ENCODE peak calls at places on chromosome 4, in four cellular contexts. Q is PC-3, M is tibial artery, T is AG10803. I is an unnamed sample.

GRCh38 chr4:153116101-153116680 is 88.1 kb upstream of the TRIM2 start:
- DNase-seq in T (no peak), Q (no peak), M (no peak), I (no peak)

GRCh38 chr4:32658019-32658418 is 1937.8 kb downstream of the PCDH7 start:
- DNase-seq in T (no peak), Q (no peak), M (no peak), I (no peak)

GRCh38 chr4:44157611-44158277 is 290.9 kb downstream of the KCTD8 start:
- DNase-seq in M (no peak), T (no peak), Q (peak; percentile 84), I (peak; percentile 55)

GRCh38 chr4:53908661-53909078 is 155.7 kb downstream of the CHIC2 start:
- DNase-seq in T (peak; percentile 92), Q (peak; percentile 95), M (peak; percentile 40), I (peak; percentile 97)

GRCh38 chr4:140088317-140088967 is 65.5 kb downstream of the MAML3 start:
- DNase-seq in Q (no peak), T (peak; percentile 52), M (no peak), I (peak; percentile 77)

GRCh38 chr4:828641-829271 is 2.8 kb upstream of the CPLX1 start:
- DNase-seq in Q (no peak), T (no peak), M (no peak), I (peak; percentile 14)

GRCh38 chr4:123386608-123387007 is 10.0 kb upstream of the SPRY1 start:
- DNase-seq in M (no peak), T (no peak), Q (no peak), I (peak; percentile 39)

GRCh38 chr4:23720556-23720955 is 169.3 kb downstream of the PPARGC1A start:
- DNase-seq in M (no peak), T (peak; percentile 15), Q (no peak), I (no peak)

GRCh38 chr4:169383724-169384123 is 113.0 kb upstream of the SH3RF1 start:
- DNase-seq in M (no peak), Q (peak; percentile 81), T (peak; percentile 97), I (peak; percentile 85)

GRCh38 chr4:89511776-89512175 is 204.2 kb upstream of the GPRIN3 start:
- DNase-seq in Q (no peak), T (no peak), M (no peak), I (no peak)

GRCh38 chr4:35516102-35516501 is 728.2 kb downstream of the ARAP2 start:
- DNase-seq in T (no peak), M (no peak), Q (peak; percentile 34), I (no peak)

GRCh38 chr4:123554263-123554662 is 157.7 kb downstream of the SPRY1 start:
- DNase-seq in M (no peak), T (no peak), Q (no peak), I (no peak)

GRCh38 chr4:138078751-138079150 is 163.4 kb downstream of the SLC7A11 start:
- DNase-seq in M (no peak), T (peak; percentile 29), Q (no peak), I (no peak)

GRCh38 chr4:18388029-18388428 is 366.5 kb upstream of the LCORL start:
- DNase-seq in M (no peak), T (no peak), Q (no peak), I (no peak)

GRCh38 chr4:40196724-40197281 is at the start of gene RHOH:
- DNase-seq in M (no peak), Q (no peak), T (no peak), I (no peak)

DNA sequence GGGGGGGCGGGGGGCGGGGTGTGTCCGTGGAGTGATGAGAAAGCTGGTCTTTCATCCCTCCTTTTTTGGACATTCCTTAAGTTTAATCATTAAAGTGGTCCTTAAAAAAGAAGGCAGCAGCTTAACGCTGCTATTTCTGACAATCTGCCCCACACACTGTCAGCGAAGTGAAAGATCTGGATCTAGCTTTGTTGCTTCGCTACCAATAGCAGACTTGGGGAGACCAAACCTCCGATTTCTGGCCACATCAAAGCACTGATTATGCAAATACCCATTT is 5.9 kb downstream of the NEUROG2 start:
- DNase-seq in M (no peak), Q (no peak), T (no peak), I (no peak)
- H3K4me3 ChIP-seq in M (peak overlapping the region; percentile 21), Q (no peak overlapping the region), T (peak overlapping the region; percentile 44), I (no peak overlapping the region)

DNA sequence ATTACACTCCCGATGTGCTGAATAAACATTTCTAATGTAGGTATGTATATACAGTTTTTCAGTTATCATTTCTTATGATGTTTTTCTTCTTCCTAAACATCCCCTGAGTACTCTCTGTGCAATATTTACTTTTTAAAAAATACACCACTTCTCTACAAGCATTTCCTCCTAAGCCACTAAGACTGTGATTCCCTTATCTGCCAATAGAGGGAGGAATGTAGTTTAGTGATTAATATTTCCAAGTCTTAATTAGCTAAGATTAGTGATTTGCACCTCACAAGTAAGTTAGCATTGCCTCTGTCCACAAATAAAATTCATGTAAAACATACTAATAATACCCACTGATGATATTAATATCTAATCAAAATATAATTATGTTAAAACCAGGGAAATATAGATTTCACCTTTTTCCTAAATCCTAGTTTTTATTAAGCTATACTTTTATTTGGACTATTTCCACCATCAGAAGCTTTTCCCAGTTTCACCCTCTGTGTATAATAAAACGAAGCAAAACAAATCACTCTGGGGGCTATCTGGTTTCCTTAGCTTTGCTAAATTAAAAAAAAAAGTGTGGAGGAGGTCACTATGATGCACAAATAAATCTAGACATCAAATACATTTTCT is 909.1 kb downstream of the FAT4 start:
- DNase-seq in M (no peak), Q (peak; percentile 27), T (peak; percentile 26), I (peak; percentile 58)
- TF ChIP-seq CTCF in M (peak; percentile 43), Q (peak; percentile 57), T (peak; percentile 89), I (peak; percentile 74)

GRCh38 chr4:101230806-101231426 is 116.4 kb downstream of the PPP3CA start:
- DNase-seq in M (no peak), Q (peak; percentile 7), T (no peak), I (no peak)
- H3K4me3 ChIP-seq in M (no peak overlapping the region), Q (no peak overlapping the region), T (no peak overlapping the region), I (no peak overlapping the region)

GRCh38 chr4:126583509-126583908 is 1049.2 kb upstream of the INTU start:
- DNase-seq in T (peak; percentile 29), M (no peak), Q (peak; percentile 20), I (peak; percentile 41)
- TF ChIP-seq CTCF in T (peak; percentile 53), M (no peak), Q (peak; percentile 32), I (peak; percentile 45)

GRCh38 chr4:73740353-73740778 is at the start of gene CXCL8:
- DNase-seq in M (peak; percentile 71), T (peak; percentile 88), Q (peak; percentile 100), I (peak; percentile 97)
- H3K4me3 ChIP-seq in M (no peak within 1 kb of the TSS), T (no peak within 1 kb of the TSS), Q (peak within 1 kb of the TSS; percentile 65), I (peak within 1 kb of the TSS; percentile 51)

GRCh38 chr4:101283436-101283835 is 63.9 kb downstream of the PPP3CA start:
- DNase-seq in M (no peak), T (no peak), Q (no peak), I (no peak)
- TF ChIP-seq CTCF in M (no peak), T (no peak), Q (no peak), I (no peak)

I was measured in choroid plexus epithelial cell.